ENCODE peak calls at places on chromosomes 6 and 20, in four cellular contexts. B is amniotic epithelial cell; J is ureter; E is stimulated activated CD4-positive, alpha-beta T cell treated with anti-CD3 and anti-CD28 coated beads, TNF-alpha, amount 100 ng/mL, for 4 hours. Z is an unnamed sample.

GRCh38 chr6:161215193-161215592 is 58.7 kb downstream of the AGPAT4 start:
- DNase-seq in B (peak), J (no peak), E (no peak), Z (peak)

GRCh38 chr20:14711681-14712080 is 374.3 kb upstream of the FLRT3 start:
- DNase-seq in B (peak), J (no peak), E (no peak), Z (peak)

GRCh38 chr6:79330723-79331122 is 96.2 kb upstream of the HMGN3 start:
- DNase-seq in B (no peak), J (no peak), E (no peak), Z (no peak)

GRCh38 chr6:28898710-28898965 is 25.1 kb downstream of the TRIM27 start:
- DNase-seq in B (no peak), J (no peak), E (no peak), Z (no peak)

GRCh38 chr6:40376113-40376650 is 211.0 kb downstream of the LRFN2 start:
- DNase-seq in B (no peak), J (no peak), E (no peak), Z (no peak)

GRCh38 chr20:12966468-12967085 is 42.2 kb upstream of the SPTLC3 start:
- DNase-seq in B (peak), J (no peak), E (no peak), Z (peak)

GRCh38 chr6:111818539-111819226 is 54.6 kb downstream of the FYN start:
- DNase-seq in B (peak), J (no peak), E (no peak), Z (no peak)

GRCh38 chr6:39048481-39049399 is at the start of gene GLP1R:
- DNase-seq in B (no peak), J (no peak), E (no peak), Z (no peak)

GRCh38 chr6:169225887-169226286 is 27.8 kb downstream of the THBS2 start:
- DNase-seq in B (no peak), J (no peak), E (no peak), Z (no peak)

GRCh38 chr6:110415297-110415916 is at the start of gene DDO:
- DNase-seq in B (peak), J (peak), E (no peak), Z (peak)

GRCh38 chr20:60715172-60715571 is 536.9 kb upstream of the CDH4 start:
- DNase-seq in B (no peak), J (no peak), E (no peak), Z (no peak)

GRCh38 chr20:3162080-3162611 is 2.5 kb upstream of the FASTKD5 start:
- DNase-seq in B (no peak), J (no peak), E (no peak), Z (no peak)

GRCh38 chr6:144621332-144621731 is 336.2 kb downstream of the UTRN start:
- DNase-seq in B (peak), J (no peak), E (no peak), Z (no peak)

GRCh38 chr6:151577257-151577656 is 83.4 kb downstream of the CCDC170 start:
- DNase-seq in B (no peak), J (no peak), E (no peak), Z (no peak)

GRCh38 chr6:158031445-158032353 is 50.0 kb downstream of the SYNJ2 start:
- DNase-seq in B (peak), J (no peak), E (no peak), Z (peak)

GRCh38 chr6:159934181-159934580 is 34.7 kb upstream of the IGF2R start:
- DNase-seq in B (no peak), J (no peak), E (no peak), Z (no peak)

GRCh38 chr6:24524801-24525200 is 30.0 kb downstream of the ALDH5A1 start:
- DNase-seq in B (peak), J (no peak), E (no peak), Z (peak)

GRCh38 chr6:46048646-46049297 is 33.1 kb upstream of the CLIC5 start:
- DNase-seq in B (no peak), J (no peak), E (no peak), Z (no peak)

GRCh38 chr6:168109171-168109570 is 30.2 kb upstream of the FRMD1 start:
- DNase-seq in B (no peak), J (no peak), E (no peak), Z (no peak)

GRCh38 chr6:26594730-26595632 is 1.8 kb upstream of the ABT1 start:
- DNase-seq in B (peak), J (no peak), E (no peak), Z (peak)

Z was measured in fibroblast of pulmonary artery.